ENCODE peak calls at places on chromosomes 13 and 19, in ten cellular contexts. X is psoas muscle; N is AG20443; Y is fibroblast of lung; F is cardiac muscle cell; Z is stimulated activated naive B cell treated with anti-CD40 and anti-IgM and Interleukin-4, amounts not matched to agents 10 μg/mL and 1 μg/mL and 100 μg/mL, for 72 hours; E is stimulated activated CD8-positive, alpha-beta memory T cell treated with anti-CD3 and anti-CD28 coated beads, Interleukin-7, amount 100 ng/mL, for 48 hours; B is T-helper 17 cell; U is mucosa of gallbladder; S is D341Med. G is an unnamed sample.

GRCh38 chr19:30878456-30878855 is 470.8 kb downstream of the TSHZ3 start:
- DNase-seq in X (no peak), N (no peak), Y (no peak), F (no peak), Z (no peak), E (no peak), B (no peak), U (no peak), S (no peak), G (no peak)

GRCh38 chr19:47228937-47229673 is 1.9 kb downstream of the BBC3 start:
- DNase-seq in X (no peak), N (peak; percentile 6), Y (peak; percentile 50), F (no peak), Z (no peak), E (no peak), B (no peak), U (no peak), S (no peak), G (no peak)

GRCh38 chr13:75316427-75316826 is 165.5 kb downstream of the TBC1D4 start:
- DNase-seq in X (no peak), N (no peak), Y (peak; percentile 29), F (no peak), Z (no peak), E (no peak), B (no peak), U (no peak), S (no peak), G (no peak)

GRCh38 chr19:11699931-11700794 is 38.6 kb downstream of the ZNF823 start:
- DNase-seq in X (no peak), N (peak; percentile 43), Y (peak; percentile 53), F (peak; percentile 14), Z (no peak), E (no peak), B (no peak), U (no peak), S (peak; percentile 53), G (peak; percentile 63)

GRCh38 chr19:22814124-22814523 is 18.0 kb upstream of the ZNF723 start:
- DNase-seq in X (no peak), N (no peak), Y (no peak), F (no peak), Z (no peak), E (no peak), B (no peak), U (no peak), S (no peak), G (no peak)

GRCh38 chr13:112034846-112035245 is 32.1 kb upstream of the SOX1 start:
- DNase-seq in X (no peak), N (no peak), Y (no peak), F (no peak), Z (no peak), E (no peak), B (no peak), U (no peak), S (no peak), G (no peak)

GRCh38 chr13:107937841-107938240 is 277.5 kb downstream of the LIG4 start:
- DNase-seq in X (no peak), N (no peak), Y (no peak), F (no peak), Z (no peak), E (no peak), B (no peak), U (no peak), S (no peak), G (no peak)

GRCh38 chr13:85148009-85148408 is 651.2 kb downstream of the SLITRK6 start:
- DNase-seq in X (no peak), N (no peak), Y (peak; percentile 11), F (peak; percentile 26), Z (no peak), E (no peak), B (no peak), U (no peak), S (peak; percentile 74), G (no peak)

GRCh38 chr19:16384688-16385087 is 60.1 kb downstream of the KLF2 start:
- DNase-seq in X (peak; percentile 44), N (no peak), Y (no peak), F (peak; percentile 37), Z (no peak), E (no peak), B (no peak), U (no peak), S (no peak), G (no peak)

GRCh38 chr13:111304603-111305289 is 15.7 kb upstream of the TEX29 start:
- DNase-seq in X (no peak), N (no peak), Y (no peak), F (no peak), Z (no peak), E (no peak), B (no peak), U (no peak), S (no peak), G (no peak)

GRCh38 chr13:111325941-111326620 is 5.6 kb downstream of the TEX29 start:
- DNase-seq in X (no peak), N (no peak), Y (no peak), F (no peak), Z (no peak), E (no peak), B (no peak), U (no peak), S (no peak), G (no peak)

GRCh38 chr19:35269425-35270117 is 809 bp downstream of the USF2 start:
- DNase-seq in X (peak; percentile 88), N (peak; percentile 82), Y (peak; percentile 75), F (peak; percentile 91), Z (peak; percentile 83), E (peak; percentile 66), B (peak; percentile 60), U (peak; percentile 87), S (peak; percentile 88), G (peak; percentile 85)

GRCh38 chr19:47226426-47227346 is 4.3 kb downstream of the BBC3 start:
- DNase-seq in X (peak; percentile 88), N (peak; percentile 69), Y (peak; percentile 79), F (peak; percentile 32), Z (peak; percentile 58), E (peak; percentile 64), B (no peak), U (peak; percentile 81), S (no peak), G (peak; percentile 88)

GRCh38 chr13:76799696-76800095 is 86.5 kb downstream of the KCTD12 start:
- DNase-seq in X (no peak), N (no peak), Y (no peak), F (no peak), Z (no peak), E (no peak), B (no peak), U (no peak), S (no peak), G (no peak)

GRCh38 chr19:5644051-5644450 is 21.2 kb downstream of the SAFB start:
- DNase-seq in X (no peak), N (no peak), Y (no peak), F (no peak), Z (no peak), E (no peak), B (no peak), U (no peak), S (no peak), G (no peak)

GRCh38 chr13:91630916-91631315 is 232.5 kb downstream of the GPC5 start:
- DNase-seq in X (no peak), N (no peak), Y (no peak), F (no peak), Z (no peak), E (no peak), B (no peak), U (no peak), S (no peak), G (no peak)

GRCh38 chr13:81670048-81670447 is 1329.1 kb upstream of the SPRY2 start:
- DNase-seq in X (no peak), N (no peak), Y (no peak), F (no peak), Z (no peak), E (no peak), B (no peak), U (no peak), S (no peak), G (no peak)

GRCh38 chr13:100542546-100543156 is 45.9 kb downstream of the GGACT start:
- DNase-seq in X (no peak), N (peak; percentile 57), Y (peak; percentile 76), F (no peak), Z (no peak), E (no peak), B (no peak), U (no peak), S (no peak), G (peak; percentile 72)

GRCh38 chr13:106797081-106797640 is 229.2 kb upstream of the ARGLU1 start:
- DNase-seq in X (no peak), N (no peak), Y (no peak), F (no peak), Z (no peak), E (no peak), B (no peak), U (no peak), S (no peak), G (no peak)

GRCh38 chr19:20397292-20397691 is 168.3 kb downstream of the ZNF737 start:
- DNase-seq in X (no peak), N (no peak), Y (peak; percentile 3), F (no peak), Z (no peak), E (no peak), B (no peak), U (no peak), S (no peak), G (no peak)

GRCh38 chr13:46586766-46587509 is 34.0 kb downstream of the LRCH1 start:
- DNase-seq in X (no peak), N (no peak), Y (no peak), F (no peak), Z (no peak), E (no peak), B (no peak), U (no peak), S (no peak), G (no peak)

GRCh38 chr13:111040821-111041220 is 74.3 kb upstream of the ARHGEF7 start:
- DNase-seq in X (no peak), N (no peak), Y (no peak), F (no peak), Z (no peak), E (no peak), B (no peak), U (no peak), S (no peak), G (no peak)

GRCh38 chr13:30033681-30034447 is 183.4 kb upstream of the UBL3 start:
- DNase-seq in X (no peak), N (peak; percentile 88), Y (peak; percentile 82), F (peak; percentile 46), Z (no peak), E (no peak), B (no peak), U (no peak), S (no peak), G (no peak)

GRCh38 chr13:49112782-49113525 is 107.2 kb upstream of the MLNR start:
- DNase-seq in X (no peak), N (no peak), Y (peak; percentile 21), F (no peak), Z (no peak), E (no peak), B (no peak), U (no peak), S (no peak), G (no peak)

GRCh38 chr19:2949939-2950285 is 5.1 kb upstream of the ZNF77 start:
- DNase-seq in X (no peak), N (no peak), Y (no peak), F (peak; percentile 79), Z (no peak), E (no peak), B (no peak), U (no peak), S (no peak), G (peak; percentile 51)

G was measured in RPMI8226.